ENCODE peak calls at places on chromosome 22, in nine cellular contexts. Q is BJ; Z is HFFc6; A is foreskin keratinocyte; G is CD4-positive, alpha-beta T cell; F is WTC11; C is upper lobe of right lung; H is HCT116; W is bronchial epithelial cell. L is an unnamed sample.

GRCh38 chr22:50086526-50086925 is 1.3 kb upstream of the MLC1 start:
- DNase-seq in Q (peak), Z (peak), A (no peak), G (no peak), F (no peak), C (no peak), H (no peak), W (no peak), L (peak)

GRCh38 chr22:48756146-48757111 is 1071.2 kb downstream of the BRD1 start:
- DNase-seq in Q (no peak), Z (no peak), A (no peak), G (no peak), F (peak), C (no peak), H (no peak), W (no peak), L (no peak)

GRCh38 chr22:17087176-17088131 is 2.7 kb downstream of the IL17RA start:
- DNase-seq in Q (no peak), Z (peak), A (no peak), G (no peak), F (no peak), C (peak), H (no peak), W (no peak), L (peak)

GRCh38 chr22:40335358-40335757 is 10.9 kb upstream of the ADSL start:
- DNase-seq in Q (no peak), Z (no peak), A (no peak), G (no peak), F (no peak), C (no peak), H (no peak), W (no peak), L (no peak)

GRCh38 chr22:31923166-31923565 is 21.2 kb upstream of the YWHAH start:
- DNase-seq in Q (no peak), Z (no peak), A (no peak), G (no peak), F (no peak), C (no peak), H (no peak), W (no peak), L (no peak)

GRCh38 chr22:33917744-33918406 is 2.4 kb downstream of the LARGE1 start:
- DNase-seq in Q (no peak), Z (no peak), A (no peak), G (no peak), F (peak), C (no peak), H (no peak), W (no peak), L (no peak)

GRCh38 chr22:34281738-34282137 is 361.5 kb upstream of the LARGE1 start:
- DNase-seq in Q (no peak), Z (no peak), A (no peak), G (no peak), F (no peak), C (no peak), H (no peak), W (no peak), L (no peak)

GRCh38 chr22:48565901-48566501 is 1261.7 kb downstream of the BRD1 start:
- DNase-seq in Q (no peak), Z (no peak), A (no peak), G (no peak), F (no peak), C (no peak), H (no peak), W (no peak), L (no peak)

GRCh38 chr22:50473855-50474671 is 772 bp downstream of the SBF1 start:
- DNase-seq in Q (no peak), Z (peak), A (no peak), G (no peak), F (no peak), C (peak), H (no peak), W (peak), L (no peak)

GRCh38 chr22:25148149-25148691 is 51.4 kb upstream of the CRYBB3 start:
- DNase-seq in Q (no peak), Z (no peak), A (no peak), G (no peak), F (no peak), C (no peak), H (no peak), W (no peak), L (no peak)

GRCh38 chr22:38832005-38832978 is 11.5 kb downstream of the NPTXR start:
- DNase-seq in Q (no peak), Z (no peak), A (no peak), G (no peak), F (peak), C (peak), H (no peak), W (no peak), L (no peak)

GRCh38 chr22:46795845-46796565 is 33.6 kb downstream of the TBC1D22A start:
- DNase-seq in Q (no peak), Z (no peak), A (no peak), G (no peak), F (no peak), C (no peak), H (no peak), W (no peak), L (no peak)

GRCh38 chr22:17563936-17564391 is 666 bp downstream of the SLC25A18 start:
- DNase-seq in Q (no peak), Z (peak), A (no peak), G (no peak), F (no peak), C (no peak), H (no peak), W (no peak), L (no peak)

GRCh38 chr22:37516456-37516855 is 2.8 kb downstream of the CARD10 start:
- DNase-seq in Q (no peak), Z (no peak), A (no peak), G (no peak), F (no peak), C (no peak), H (no peak), W (no peak), L (no peak)

GRCh38 chr22:37519268-37520195 is at the start of gene CARD10:
- DNase-seq in Q (no peak), Z (no peak), A (no peak), G (no peak), F (peak), C (no peak), H (no peak), W (peak), L (no peak)

GRCh38 chr22:37517826-37518450 is 1.3 kb downstream of the CARD10 start:
- DNase-seq in Q (no peak), Z (no peak), A (peak), G (no peak), F (no peak), C (no peak), H (no peak), W (peak), L (no peak)

GRCh38 chr22:37520754-37521153 is 1.5 kb upstream of the CARD10 start:
- DNase-seq in Q (no peak), Z (no peak), A (no peak), G (no peak), F (no peak), C (no peak), H (no peak), W (no peak), L (no peak)

DNA sequence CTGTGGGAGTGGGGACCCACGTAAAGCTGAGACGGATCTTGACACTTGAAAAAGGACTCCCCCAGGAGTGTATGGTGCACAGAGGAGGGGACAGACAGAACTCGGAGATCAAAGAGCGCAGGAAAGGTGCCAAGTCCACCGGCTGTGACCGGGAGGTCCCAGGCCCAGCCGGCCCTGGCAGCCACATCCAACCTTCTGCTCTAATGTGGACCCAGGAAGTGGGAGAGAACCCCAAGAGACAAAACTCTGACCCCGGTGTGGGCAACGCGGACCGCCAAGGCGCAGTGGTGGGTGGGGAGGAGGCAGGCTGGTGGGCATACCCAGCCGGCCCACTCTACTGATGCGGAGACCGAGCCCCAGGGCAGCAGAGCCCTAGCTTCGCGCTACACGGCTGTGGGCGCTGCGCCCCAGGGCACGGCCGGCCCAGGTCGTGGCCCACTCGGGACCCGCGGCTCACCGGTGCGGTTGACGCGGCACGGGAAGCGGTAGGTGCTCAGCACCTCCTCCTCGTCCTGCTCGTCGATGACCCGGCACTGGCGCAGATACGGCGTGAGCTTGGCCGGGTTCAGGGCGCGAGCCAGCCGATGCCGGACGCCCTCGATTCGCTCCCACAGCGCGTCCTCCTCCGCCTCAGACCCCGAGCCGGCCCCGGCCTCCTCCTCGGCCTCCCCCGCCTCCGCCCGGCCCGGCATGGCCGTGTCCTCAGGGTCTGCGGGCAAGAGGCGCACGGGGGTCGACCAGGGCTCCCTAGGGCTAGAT is 527 bp downstream of the CARD10 start:
- DNase-seq in Q (no peak), Z (no peak), A (no peak), G (no peak), F (peak), C (no peak), H (no peak), W (no peak), L (no peak)
- TF ChIP-seq CTCF in Q (no peak), Z (no peak), A (no peak), G (no peak), F (no peak), C (no peak), H (no peak), W (no peak), L (no peak)

GRCh38 chr22:20486229-20486628 is 9.4 kb downstream of the KLHL22 start:
- DNase-seq in Q (no peak), Z (no peak), A (no peak), G (no peak), F (no peak), C (no peak), H (no peak), W (no peak), L (no peak)
- TF ChIP-seq CTCF in Q (no peak), Z (no peak), A (no peak), G (no peak), F (no peak), C (no peak), H (no peak), W (no peak), L (no peak)

DNA sequence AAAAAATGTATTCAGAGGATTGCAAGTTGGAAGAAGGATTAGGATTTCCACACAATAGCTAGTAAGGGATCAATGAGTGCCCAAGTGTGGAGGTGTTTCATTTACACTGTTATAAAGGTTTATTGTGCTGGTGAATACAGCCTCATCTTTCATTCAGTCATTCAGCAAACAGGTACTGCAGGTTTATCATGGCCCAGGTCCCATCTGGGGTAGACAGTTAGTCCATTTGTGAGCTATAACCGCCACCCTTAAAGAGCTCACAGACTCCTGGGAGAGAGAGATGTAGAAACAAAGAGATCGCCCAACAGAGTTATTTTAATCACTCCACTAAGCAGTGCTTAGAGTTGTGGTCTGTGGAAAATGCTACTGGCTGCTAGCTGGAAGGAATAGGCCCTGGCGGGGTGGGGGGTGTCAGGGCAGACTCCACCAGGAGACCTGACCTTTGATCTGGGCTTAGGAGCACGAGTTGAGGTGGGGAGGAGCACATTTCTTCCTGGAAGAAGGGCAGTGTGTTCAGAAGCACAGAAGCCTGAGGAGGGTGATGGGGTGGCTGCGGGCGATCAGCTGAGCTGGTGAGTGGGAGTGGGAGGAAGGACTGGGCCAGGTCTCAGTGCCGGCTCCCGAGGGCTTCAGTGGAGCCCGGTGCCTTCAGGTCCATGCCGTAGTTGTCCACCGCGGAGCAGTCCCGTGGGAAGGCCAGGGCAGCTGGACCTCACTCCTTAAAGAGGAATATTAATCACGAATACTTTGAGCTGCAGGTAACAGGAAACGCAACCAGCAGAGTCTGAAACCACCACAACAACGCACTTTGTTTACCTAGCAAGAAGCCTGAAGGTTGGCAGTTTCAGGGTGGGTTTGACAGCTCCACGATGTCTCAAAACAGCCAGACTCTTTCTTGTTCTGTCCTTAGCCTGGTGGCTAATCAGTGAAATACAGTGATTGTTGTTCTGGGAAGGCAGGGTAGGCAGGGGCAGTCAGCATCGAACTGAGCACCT is 11.2 kb downstream of the TOM1 start:
- DNase-seq in Q (no peak), Z (no peak), A (no peak), G (no peak), F (no peak), C (peak), H (no peak), W (no peak), L (no peak)
- TF ChIP-seq CTCF in Q (no peak), Z (no peak), A (no peak), G (no peak), F (no peak), C (no peak), H (no peak), W (no peak), L (no peak)

GRCh38 chr22:26890870-26891269 is 233.5 kb downstream of the MIAT start:
- DNase-seq in Q (no peak), Z (no peak), A (no peak), G (no peak), F (no peak), C (no peak), H (peak), W (no peak), L (no peak)
- TF ChIP-seq CTCF in Q (no peak), Z (no peak), A (peak), G (no peak), F (no peak), C (no peak), H (peak), W (no peak), L (no peak)

GRCh38 chr22:19120829-19121630 is 1.2 kb downstream of the DGCR2 start:
- DNase-seq in Q (no peak), Z (peak), A (peak), G (peak), F (no peak), C (peak), H (peak), W (peak), L (no peak)

GRCh38 chr22:19122143-19122751 is at the start of gene DGCR2:
- DNase-seq in Q (peak), Z (peak), A (peak), G (peak), F (peak), C (peak), H (peak), W (peak), L (peak)

GRCh38 chr22:19119949-19120348 is 2.3 kb downstream of the DGCR2 start:
- DNase-seq in Q (no peak), Z (no peak), A (no peak), G (no peak), F (no peak), C (no peak), H (no peak), W (no peak), L (no peak)

GRCh38 chr22:19122752-19123492 is 710 bp upstream of the DGCR2 start:
- DNase-seq in Q (no peak), Z (no peak), A (no peak), G (no peak), F (no peak), C (no peak), H (no peak), W (no peak), L (no peak)

DNA sequence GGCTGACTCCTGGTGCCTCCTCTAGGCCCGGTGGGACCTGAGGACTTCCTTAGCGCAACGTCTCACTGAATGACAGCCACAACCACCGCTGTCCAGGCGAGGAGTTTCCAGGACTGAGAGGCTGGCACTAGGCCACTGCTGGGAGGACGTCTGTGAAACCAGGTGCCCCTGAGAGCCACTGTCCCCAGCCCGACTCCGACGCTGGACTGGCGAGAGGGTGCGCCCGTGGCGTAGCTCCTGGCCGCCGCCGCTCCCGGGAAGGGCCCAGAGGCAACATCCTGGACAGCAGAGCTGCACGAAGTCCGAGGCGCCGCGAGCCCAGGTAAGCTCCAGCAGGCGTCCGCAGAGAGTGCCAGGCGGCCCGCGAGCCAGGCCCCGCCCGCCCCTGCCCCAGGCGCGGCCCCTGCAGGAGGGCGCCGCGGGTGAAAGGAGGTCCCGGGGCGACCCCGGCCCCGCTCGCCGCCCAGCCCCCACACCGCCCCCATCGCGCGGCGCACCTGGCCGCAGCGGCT is 525 bp downstream of the DGCR2 start:
- DNase-seq in Q (no peak), Z (peak), A (peak), G (no peak), F (peak), C (peak), H (no peak), W (no peak), L (no peak)
- TF ChIP-seq CTCF in Q (no peak), Z (no peak), A (no peak), G (no peak), F (no peak), C (no peak), H (no peak), W (no peak), L (no peak)

GRCh38 chr22:45690008-45690407 is 18.4 kb downstream of the ATXN10 start:
- DNase-seq in Q (no peak), Z (no peak), A (no peak), G (no peak), F (no peak), C (no peak), H (no peak), W (no peak), L (no peak)

GRCh38 chr22:45696227-45696626 is 24.6 kb downstream of the ATXN10 start:
- DNase-seq in Q (no peak), Z (no peak), A (no peak), G (no peak), F (no peak), C (no peak), H (no peak), W (no peak), L (no peak)

GRCh38 chr22:45688606-45689080 is 17.0 kb downstream of the ATXN10 start:
- DNase-seq in Q (peak), Z (peak), A (peak), G (no peak), F (no peak), C (no peak), H (peak), W (peak), L (peak)

GRCh38 chr22:45689195-45689594 is 17.6 kb downstream of the ATXN10 start:
- DNase-seq in Q (no peak), Z (no peak), A (no peak), G (no peak), F (no peak), C (no peak), H (no peak), W (no peak), L (no peak)

DNA sequence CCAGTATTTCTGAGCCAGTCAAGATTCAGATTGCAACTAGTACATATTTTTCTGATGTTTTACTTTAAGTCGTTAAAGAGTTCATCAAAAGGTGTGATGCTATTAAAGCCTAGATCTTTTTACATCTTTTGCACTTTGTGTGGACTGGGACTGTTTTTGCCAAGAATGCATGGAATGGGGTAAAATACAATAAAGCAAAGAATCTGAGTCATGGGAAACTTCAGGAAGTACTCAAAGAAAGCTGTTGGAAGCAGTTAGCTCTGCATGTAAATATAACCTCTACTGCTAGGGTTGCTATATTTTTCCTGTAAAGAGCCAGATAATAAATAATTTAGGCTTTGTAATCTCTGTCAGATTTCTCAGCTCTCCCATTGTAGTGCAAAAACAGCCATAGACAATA is 20.9 kb downstream of the ATXN10 start:
- DNase-seq in Q (no peak), Z (peak), A (no peak), G (no peak), F (no peak), C (no peak), H (no peak), W (no peak), L (no peak)
- TF ChIP-seq CTCF in Q (no peak), Z (no peak), A (no peak), G (no peak), F (no peak), C (no peak), H (no peak), W (no peak), L (no peak)

DNA sequence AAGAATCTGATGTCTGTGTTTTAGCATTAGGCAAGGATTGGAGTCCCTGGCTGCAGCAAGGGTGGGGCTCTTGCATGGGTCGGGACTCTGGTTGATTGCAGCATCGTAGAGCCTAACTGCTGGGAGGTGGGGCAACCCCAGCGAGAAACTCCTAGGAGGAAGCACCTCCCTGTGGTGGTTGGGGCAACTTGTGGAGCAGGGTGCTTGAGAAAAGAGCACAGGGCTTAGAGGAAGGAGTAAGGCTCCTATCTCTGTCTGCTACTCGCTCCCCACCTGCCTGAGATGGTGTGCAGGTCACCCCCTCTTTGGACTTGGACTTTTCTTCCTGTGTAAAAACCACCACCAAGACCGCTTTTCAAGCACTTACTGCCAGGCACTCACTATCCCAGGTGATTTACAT is 15.6 kb downstream of the SREBF2 start:
- DNase-seq in Q (no peak), Z (no peak), A (no peak), G (no peak), F (no peak), C (peak), H (no peak), W (no peak), L (no peak)
- TF ChIP-seq CTCF in Q (no peak), Z (no peak), A (no peak), G (no peak), F (no peak), C (no peak), H (no peak), W (peak), L (no peak)

DNA sequence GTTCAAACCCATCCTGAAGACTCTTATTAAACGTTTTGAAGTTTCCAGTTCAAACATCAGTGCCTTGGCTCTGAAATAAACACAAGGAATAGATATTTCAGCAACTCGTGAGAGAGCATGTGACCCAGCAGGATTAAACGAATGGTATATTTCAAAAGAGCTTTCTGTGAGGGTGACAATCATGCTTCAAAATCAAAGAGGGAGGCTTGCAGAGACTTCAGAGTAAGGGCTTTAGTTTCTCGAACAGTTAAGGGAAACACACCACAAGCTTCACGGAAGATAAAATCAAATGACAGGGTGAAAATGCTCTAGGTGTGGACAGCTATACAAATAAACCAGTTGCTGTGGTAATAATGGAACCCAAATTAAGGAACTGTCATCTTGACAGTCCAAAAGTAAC is 1.4 kb downstream of the HPS4 start:
- DNase-seq in Q (no peak), Z (no peak), A (no peak), G (no peak), F (no peak), C (no peak), H (no peak), W (no peak), L (no peak)
- TF ChIP-seq CTCF in Q (no peak), Z (no peak), A (no peak), G (no peak), F (no peak), C (no peak), H (no peak), W (no peak), L (no peak)

L was measured in AG09319.